ENCODE peak calls at places on chromosomes 11 and 22, in six cellular contexts. One of them, this sample, is unnamed.

GRCh38 chr22:44200451-44200850 is 19.7 kb downstream of the PARVG start:
- DNase-seq in H1: no peak
- DNase-seq in neuronal stem cell: no peak
- DNase-seq in H9: no peak
- DNase-seq in mesenchymal stem cell: no peak
- DNase-seq in IMR-90: no peak
- DNase-seq in this sample: no peak

GRCh38 chr11:133122260-133122659 is 410.0 kb downstream of the OPCML start:
- DNase-seq in neuronal stem cell: no peak
- DNase-seq in H9: no peak
- DNase-seq in H1: no peak
- DNase-seq in mesenchymal stem cell: no peak
- DNase-seq in IMR-90: no peak
- DNase-seq in this sample: no peak

GRCh38 chr22:24198682-24199052 is 17.4 kb downstream of the SUSD2 start:
- DNase-seq in H1: no peak
- DNase-seq in H9: no peak
- DNase-seq in IMR-90: no peak
- DNase-seq in neuronal stem cell: no peak
- DNase-seq in mesenchymal stem cell: no peak
- DNase-seq in this sample: peak; percentile 51

GRCh38 chr11:18701614-18702216 is 3.1 kb downstream of the TMEM86A start:
- DNase-seq in IMR-90: no peak
- DNase-seq in mesenchymal stem cell: no peak
- DNase-seq in neuronal stem cell: no peak
- DNase-seq in H9: no peak
- DNase-seq in H1: no peak
- DNase-seq in this sample: no peak

GRCh38 chr22:42388130-42388797 is 43.9 kb downstream of the NFAM1 start:
- DNase-seq in H9: no peak
- DNase-seq in mesenchymal stem cell: no peak
- DNase-seq in H1: no peak
- DNase-seq in neuronal stem cell: no peak
- DNase-seq in IMR-90: peak; percentile 17
- DNase-seq in this sample: no peak

GRCh38 chr11:100876826-100877545 is 189.9 kb downstream of the ARHGAP42 start:
- DNase-seq in neuronal stem cell: no peak
- DNase-seq in mesenchymal stem cell: peak; percentile 95
- DNase-seq in IMR-90: peak; percentile 98
- DNase-seq in H1: peak; percentile 21
- DNase-seq in H9: no peak
- DNase-seq in this sample: peak; percentile 62

GRCh38 chr22:22386602-22387385 is 121.7 kb downstream of the ZNF280B start:
- DNase-seq in mesenchymal stem cell: no peak
- DNase-seq in H9: no peak
- DNase-seq in neuronal stem cell: no peak
- DNase-seq in H1: no peak
- DNase-seq in IMR-90: no peak
- DNase-seq in this sample: no peak

GRCh38 chr11:1747753-1748466 is 2.5 kb downstream of the IFITM10 start:
- DNase-seq in H1: no peak
- DNase-seq in IMR-90: no peak
- DNase-seq in H9: no peak
- DNase-seq in mesenchymal stem cell: no peak
- DNase-seq in neuronal stem cell: no peak
- DNase-seq in this sample: no peak

GRCh38 chr22:38549106-38549884 is 20.7 kb downstream of the DMC1 start:
- DNase-seq in mesenchymal stem cell: no peak
- DNase-seq in H1: no peak
- DNase-seq in IMR-90: no peak
- DNase-seq in H9: no peak
- DNase-seq in neuronal stem cell: no peak
- DNase-seq in this sample: peak; percentile 97

GRCh38 chr11:113091578-113091844 is 130.3 kb downstream of the NCAM1 start:
- DNase-seq in H9: no peak
- DNase-seq in mesenchymal stem cell: peak; percentile 43
- DNase-seq in neuronal stem cell: no peak
- DNase-seq in H1: no peak
- DNase-seq in IMR-90: no peak
- DNase-seq in this sample: no peak

GRCh38 chr22:27991586-27992293 is 72.7 kb upstream of the PITPNB start:
- DNase-seq in neuronal stem cell: no peak
- DNase-seq in H1: no peak
- DNase-seq in mesenchymal stem cell: no peak
- DNase-seq in IMR-90: no peak
- DNase-seq in H9: peak; percentile 24
- DNase-seq in this sample: no peak

GRCh38 chr22:49533886-49534285 is 293.8 kb downstream of the BRD1 start:
- DNase-seq in H1: no peak
- DNase-seq in neuronal stem cell: no peak
- DNase-seq in H9: no peak
- DNase-seq in mesenchymal stem cell: no peak
- DNase-seq in IMR-90: no peak
- DNase-seq in this sample: no peak

GRCh38 chr11:73184953-73185671 is 33.0 kb upstream of the P2RY2 start:
- DNase-seq in neuronal stem cell: peak; percentile 41
- DNase-seq in IMR-90: peak; percentile 33
- DNase-seq in H9: peak; percentile 82
- DNase-seq in mesenchymal stem cell: peak; percentile 61
- DNase-seq in H1: no peak
- DNase-seq in this sample: peak; percentile 83

GRCh38 chr11:103315248-103315647 is 206.0 kb downstream of the DYNC2H1 start:
- DNase-seq in H9: no peak
- DNase-seq in neuronal stem cell: no peak
- DNase-seq in H1: no peak
- DNase-seq in IMR-90: peak; percentile 15
- DNase-seq in mesenchymal stem cell: no peak
- DNase-seq in this sample: no peak

GRCh38 chr11:121863126-121863525 is 252.9 kb downstream of the BLID start:
- DNase-seq in H9: no peak
- DNase-seq in mesenchymal stem cell: no peak
- DNase-seq in H1: no peak
- DNase-seq in neuronal stem cell: no peak
- DNase-seq in IMR-90: no peak
- DNase-seq in this sample: no peak

GRCh38 chr22:23121026-23121823 is 20.6 kb downstream of the RSPH14 start:
- DNase-seq in IMR-90: peak; percentile 32
- DNase-seq in neuronal stem cell: no peak
- DNase-seq in H1: no peak
- DNase-seq in H9: no peak
- DNase-seq in mesenchymal stem cell: no peak
- DNase-seq in this sample: no peak

GRCh38 chr22:24953294-24954113 is 988 bp downstream of the KIAA1671 start:
- DNase-seq in mesenchymal stem cell: peak; percentile 32
- DNase-seq in H1: no peak
- DNase-seq in neuronal stem cell: no peak
- DNase-seq in IMR-90: no peak
- DNase-seq in H9: no peak
- DNase-seq in this sample: peak; percentile 45

GRCh38 chr22:32499666-32500065 is 25.1 kb downstream of the FBXO7 start:
- DNase-seq in mesenchymal stem cell: no peak
- DNase-seq in H1: no peak
- DNase-seq in neuronal stem cell: no peak
- DNase-seq in IMR-90: no peak
- DNase-seq in H9: no peak
- DNase-seq in this sample: no peak

GRCh38 chr22:37594237-37594636 is 14.3 kb upstream of the LGALS2 start:
- DNase-seq in H1: no peak
- DNase-seq in H9: no peak
- DNase-seq in neuronal stem cell: no peak
- DNase-seq in IMR-90: no peak
- DNase-seq in mesenchymal stem cell: no peak
- DNase-seq in this sample: no peak

GRCh38 chr22:41092023-41092817 is at the start of gene EP300:
- DNase-seq in H1: no peak
- DNase-seq in neuronal stem cell: peak; percentile 64
- DNase-seq in mesenchymal stem cell: peak; percentile 83
- DNase-seq in H9: peak; percentile 62
- DNase-seq in IMR-90: peak; percentile 68
- DNase-seq in this sample: peak; percentile 42
- H3K18ac ChIP-seq in H1: peak within 1 kb of the TSS; percentile 95
- H3K18ac ChIP-seq in neuronal stem cell: peak within 1 kb of the TSS; percentile 99
- H3K18ac ChIP-seq in mesenchymal stem cell: peak within 1 kb of the TSS; percentile 93
- H3K18ac ChIP-seq in H9: peak within 1 kb of the TSS; percentile 99
- H3K18ac ChIP-seq in IMR-90: peak within 1 kb of the TSS; percentile 83
- H3K18ac ChIP-seq in this sample: peak within 1 kb of the TSS; percentile 100

GRCh38 chr22:39967996-39968968 is 8.1 kb downstream of the TMA7B start:
- DNase-seq in H1: no peak
- DNase-seq in neuronal stem cell: peak; percentile 41
- DNase-seq in mesenchymal stem cell: no peak
- DNase-seq in IMR-90: no peak
- DNase-seq in H9: no peak
- DNase-seq in this sample: no peak

GRCh38 chr22:39973656-39974055 is 13.5 kb downstream of the TMA7B start:
- DNase-seq in neuronal stem cell: no peak
- DNase-seq in mesenchymal stem cell: no peak
- DNase-seq in H9: no peak
- DNase-seq in H1: no peak
- DNase-seq in IMR-90: no peak
- DNase-seq in this sample: no peak

GRCh38 chr22:39970742-39971141 is 10.5 kb downstream of the TMA7B start:
- DNase-seq in mesenchymal stem cell: no peak
- DNase-seq in H9: no peak
- DNase-seq in IMR-90: no peak
- DNase-seq in H1: no peak
- DNase-seq in neuronal stem cell: no peak
- DNase-seq in this sample: no peak

GRCh38 chr22:39974065-39974464 is 13.9 kb downstream of the TMA7B start:
- DNase-seq in H1: no peak
- DNase-seq in IMR-90: no peak
- DNase-seq in H9: no peak
- DNase-seq in neuronal stem cell: no peak
- DNase-seq in mesenchymal stem cell: no peak
- DNase-seq in this sample: no peak

GRCh38 chr22:39972656-39973055 is 12.5 kb downstream of the TMA7B start:
- DNase-seq in H9: no peak
- DNase-seq in neuronal stem cell: no peak
- DNase-seq in IMR-90: no peak
- DNase-seq in mesenchymal stem cell: no peak
- DNase-seq in H1: no peak
- DNase-seq in this sample: no peak
- H2AFZ ChIP-seq in H9: no peak overlapping the region
- H2AFZ ChIP-seq in neuronal stem cell: no peak overlapping the region
- H2AFZ ChIP-seq in IMR-90: no peak overlapping the region
- H2AFZ ChIP-seq in mesenchymal stem cell: no peak overlapping the region
- H2AFZ ChIP-seq in H1: peak overlapping the region; percentile 67
- H2AFZ ChIP-seq in this sample: no peak overlapping the region

DNA sequence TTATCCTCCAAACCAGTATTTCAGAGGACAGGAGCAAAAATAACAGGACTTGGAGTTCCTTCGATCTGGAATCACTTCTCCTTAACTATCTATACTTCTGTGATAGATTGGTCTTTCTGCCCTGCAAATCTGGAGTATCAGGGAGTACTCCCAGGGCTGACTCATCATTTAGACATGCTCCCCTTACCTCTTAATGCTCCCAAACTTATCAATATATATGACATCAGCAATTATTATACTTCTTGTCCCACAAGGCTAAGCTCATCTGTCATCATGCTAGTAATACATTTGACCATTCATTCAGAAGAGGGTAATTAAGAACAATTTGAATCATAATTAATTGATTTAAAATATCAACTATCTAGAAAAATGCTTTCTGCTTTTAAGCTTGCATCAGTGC is 163.8 kb downstream of the SWAP70 start:
- DNase-seq in IMR-90: no peak
- DNase-seq in mesenchymal stem cell: no peak
- DNase-seq in H9: no peak
- DNase-seq in neuronal stem cell: no peak
- DNase-seq in H1: no peak
- DNase-seq in this sample: no peak
- H4K8ac ChIP-seq in IMR-90: no peak overlapping the region
- H4K8ac ChIP-seq in mesenchymal stem cell: no peak overlapping the region
- H4K8ac ChIP-seq in H9: no peak overlapping the region
- H4K8ac ChIP-seq in neuronal stem cell: no peak overlapping the region
- H4K8ac ChIP-seq in H1: no peak overlapping the region
- H4K8ac ChIP-seq in this sample: no peak overlapping the region

GRCh38 chr22:19447388-19448075 is at the start of gene C22orf39:
- DNase-seq in H9: peak; percentile 97
- DNase-seq in H1: peak; percentile 79
- DNase-seq in IMR-90: peak; percentile 92
- DNase-seq in neuronal stem cell: peak; percentile 93
- DNase-seq in mesenchymal stem cell: peak; percentile 95
- DNase-seq in this sample: peak; percentile 90
- H3K18ac ChIP-seq in H9: peak within 1 kb of the TSS; percentile 83
- H3K18ac ChIP-seq in H1: peak within 1 kb of the TSS; percentile 76
- H3K18ac ChIP-seq in IMR-90: peak within 1 kb of the TSS; percentile 16
- H3K18ac ChIP-seq in neuronal stem cell: peak within 1 kb of the TSS; percentile 97
- H3K18ac ChIP-seq in mesenchymal stem cell: peak within 1 kb of the TSS; percentile 69
- H3K18ac ChIP-seq in this sample: peak within 1 kb of the TSS; percentile 61

DNA sequence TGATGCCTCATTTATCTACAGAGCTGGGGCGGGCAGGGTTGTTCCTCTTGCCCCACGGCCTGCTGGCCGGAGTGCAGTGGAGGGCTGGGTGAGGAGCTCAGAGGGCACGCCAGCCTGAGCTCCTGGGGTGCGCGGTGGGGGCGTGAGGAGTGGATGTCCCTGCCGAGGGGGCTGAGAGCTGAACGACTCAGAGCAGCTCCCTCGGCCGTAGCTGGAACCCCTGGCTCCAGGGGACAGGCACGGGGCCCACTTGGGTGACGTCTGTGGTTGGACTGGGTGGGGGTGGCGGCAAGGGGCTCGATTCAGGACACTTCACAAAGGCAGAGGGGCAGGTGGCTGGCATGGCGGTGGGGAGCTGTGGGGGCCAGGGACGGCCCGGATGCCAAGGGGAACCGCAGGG is 62.4 kb downstream of the TRMU start:
- DNase-seq in H1: no peak
- DNase-seq in IMR-90: no peak
- DNase-seq in mesenchymal stem cell: no peak
- DNase-seq in H9: no peak
- DNase-seq in neuronal stem cell: no peak
- DNase-seq in this sample: no peak
- H2AFZ ChIP-seq in H1: no peak overlapping the region
- H2AFZ ChIP-seq in IMR-90: no peak overlapping the region
- H2AFZ ChIP-seq in mesenchymal stem cell: no peak overlapping the region
- H2AFZ ChIP-seq in H9: no peak overlapping the region
- H2AFZ ChIP-seq in neuronal stem cell: no peak overlapping the region
- H2AFZ ChIP-seq in this sample: no peak overlapping the region

GRCh38 chr11:95277868-95278267 is 46.9 kb upstream of the SESN3 start:
- DNase-seq in H1: no peak
- DNase-seq in H9: no peak
- DNase-seq in neuronal stem cell: no peak
- DNase-seq in mesenchymal stem cell: no peak
- DNase-seq in IMR-90: no peak
- DNase-seq in this sample: peak; percentile 59
- H4K8ac ChIP-seq in H1: no peak overlapping the region
- H4K8ac ChIP-seq in H9: no peak overlapping the region
- H4K8ac ChIP-seq in neuronal stem cell: no peak overlapping the region
- H4K8ac ChIP-seq in mesenchymal stem cell: no peak overlapping the region
- H4K8ac ChIP-seq in IMR-90: no peak overlapping the region
- H4K8ac ChIP-seq in this sample: no peak overlapping the region

GRCh38 chr11:46916669-46917108 is 1.7 kb downstream of the LRP4 start:
- DNase-seq in H9: peak; percentile 70
- DNase-seq in H1: no peak
- DNase-seq in neuronal stem cell: no peak
- DNase-seq in mesenchymal stem cell: peak; percentile 94
- DNase-seq in IMR-90: peak; percentile 78
- DNase-seq in this sample: peak; percentile 58
- H3K18ac ChIP-seq in H9: no peak overlapping the region
- H3K18ac ChIP-seq in H1: peak overlapping the region; percentile 81
- H3K18ac ChIP-seq in neuronal stem cell: peak overlapping the region; percentile 94
- H3K18ac ChIP-seq in mesenchymal stem cell: no peak overlapping the region
- H3K18ac ChIP-seq in IMR-90: peak overlapping the region; percentile 13
- H3K18ac ChIP-seq in this sample: no peak overlapping the region

This sample was measured in trophoblast cell.